ENCODE peak calls at places on chromosomes 6 and 20, in five cellular contexts. V, K, W, X and O are unnamed samples.

GRCh38 chr6:15305909-15306308 is 60.0 kb downstream of the JARID2 start:
- DNase-seq in V (no peak), K (no peak), W (no peak), X (no peak), O (no peak)

GRCh38 chr6:108676555-108676954 is 115.8 kb downstream of the FOXO3 start:
- DNase-seq in V (no peak), K (no peak), W (no peak), X (no peak), O (no peak)

GRCh38 chr20:45042978-45043377 is 57.9 kb downstream of the KCNS1 start:
- DNase-seq in V (no peak), K (no peak), W (no peak), X (no peak), O (no peak)

GRCh38 chr6:151101116-151101810 is 138.5 kb upstream of the AKAP12 start:
- DNase-seq in V (no peak), K (no peak), W (no peak), X (no peak), O (no peak)

GRCh38 chr6:19691465-19692167 is 145.6 kb upstream of the ID4 start:
- DNase-seq in V (no peak), K (no peak), W (no peak), X (no peak), O (no peak)

GRCh38 chr6:11224252-11224965 is 8.1 kb downstream of the NEDD9 start:
- DNase-seq in V (peak), K (no peak), W (no peak), X (no peak), O (no peak)

GRCh38 chr6:56148488-56149190 is 98.7 kb downstream of the COL21A1 start:
- DNase-seq in V (no peak), K (no peak), W (no peak), X (no peak), O (no peak)

GRCh38 chr6:63351995-63352586 is 32.3 kb upstream of the LGSN start:
- DNase-seq in V (no peak), K (no peak), W (peak), X (no peak), O (no peak)

GRCh38 chr20:33656010-33656782 is 5.9 kb upstream of the C20orf144 start:
- DNase-seq in V (no peak), K (peak), W (no peak), X (no peak), O (no peak)

GRCh38 chr20:19742974-19743649 is 14.9 kb upstream of the RIN2 start:
- DNase-seq in V (no peak), K (no peak), W (no peak), X (no peak), O (no peak)

GRCh38 chr20:48697845-48698491 is 129.8 kb downstream of the PREX1 start:
- DNase-seq in V (no peak), K (peak), W (peak), X (peak), O (peak)

GRCh38 chr20:41178904-41179432 is 41.6 kb downstream of the PLCG1 start:
- DNase-seq in V (no peak), K (peak), W (peak), X (no peak), O (peak)

GRCh38 chr20:35625584-35626385 is 10.2 kb downstream of the SPAG4 start:
- DNase-seq in V (no peak), K (no peak), W (no peak), X (no peak), O (no peak)

GRCh38 chr20:46816916-46817638 is 77.6 kb upstream of the EYA2 start:
- DNase-seq in V (no peak), K (no peak), W (no peak), X (no peak), O (no peak)

GRCh38 chr6:157305676-157306653 is 17.4 kb downstream of the TMEM242 start:
- DNase-seq in V (no peak), K (no peak), W (no peak), X (no peak), O (no peak)

GRCh38 chr6:168016756-168017525 is 19.5 kb downstream of the KIF25 start:
- DNase-seq in V (no peak), K (no peak), W (peak), X (no peak), O (no peak)

GRCh38 chr6:30750379-30750668 is 6.0 kb upstream of the IER3 start:
- DNase-seq in V (no peak), K (no peak), W (no peak), X (no peak), O (no peak)

GRCh38 chr20:38550274-38550673 is 30.7 kb upstream of the ADIG start:
- DNase-seq in V (no peak), K (no peak), W (peak), X (no peak), O (no peak)

GRCh38 chr20:59748555-59749292 is 144.4 kb downstream of the PHACTR3 start:
- DNase-seq in V (no peak), K (peak), W (no peak), X (no peak), O (peak)

GRCh38 chr20:23776067-23776771 is 25.5 kb upstream of the CST1 start:
- DNase-seq in V (no peak), K (no peak), W (no peak), X (no peak), O (no peak)

GRCh38 chr6:3746696-3747095 is 4.8 kb downstream of the PXDC1 start:
- DNase-seq in V (no peak), K (no peak), W (no peak), X (no peak), O (no peak)

GRCh38 chr6:24296944-24297343 is 60.9 kb downstream of the DCDC2 start:
- DNase-seq in V (no peak), K (no peak), W (no peak), X (no peak), O (no peak)

GRCh38 chr6:143510991-143511891 is at the start of gene FUCA2:
- DNase-seq in V (peak), K (peak), W (peak), X (peak), O (peak)

GRCh38 chr6:3235969-3236368 is 8.5 kb upstream of the TUBB2B start:
- DNase-seq in V (no peak), K (no peak), W (no peak), X (no peak), O (no peak)

GRCh38 chr6:56370127-56370540 is 122.8 kb upstream of the COL21A1 start:
- DNase-seq in V (no peak), K (peak), W (peak), X (no peak), O (peak)

GRCh38 chr6:34147906-34148701 is 2.2 kb upstream of the GRM4 start:
- DNase-seq in V (no peak), K (peak), W (no peak), X (no peak), O (no peak)